ENCODE peak calls at places on chromosomes 5 and 9, in four cellular contexts. I is heart left ventricle, J is uterus, S is thyroid gland. Q is an unnamed sample.
A peak's percentile ranks its signal among the peaks of the same experiment; 100 is the strongest.

GRCh38 chr5:164065266-164065665 is 559.8 kb downstream of the MAT2B start:
- DNase-seq in I (no peak), J (no peak), S (no peak), Q (no peak)

GRCh38 chr9:5644522-5644921 is 15.6 kb downstream of the RIC1 start:
- DNase-seq in I (no peak), J (no peak), S (no peak), Q (no peak)

GRCh38 chr5:28328691-28329090 is 1290.3 kb upstream of the CDH9 start:
- DNase-seq in I (no peak), J (no peak), S (no peak), Q (no peak)

GRCh38 chr9:16543691-16544090 is 326.8 kb downstream of the BNC2 start:
- DNase-seq in I (no peak), J (no peak), S (no peak), Q (no peak)

GRCh38 chr5:32687167-32687831 is 23.8 kb upstream of the NPR3 start:
- DNase-seq in I (peak; percentile 70), J (no peak), S (peak; percentile 77), Q (no peak)

GRCh38 chr5:633521-633955 is 21.4 kb downstream of the CEP72 start:
- DNase-seq in I (no peak), J (no peak), S (no peak), Q (no peak)

GRCh38 chr9:130181645-130182044 is 9.4 kb downstream of the NCS1 start:
- DNase-seq in I (no peak), J (no peak), S (no peak), Q (no peak)

GRCh38 chr5:93343570-93343969 is 237.4 kb downstream of the NR2F1-AS1 start:
- DNase-seq in I (no peak), J (no peak), S (no peak), Q (no peak)

GRCh38 chr5:170006016-170006415 is 25.7 kb upstream of the INSYN2B start:
- DNase-seq in I (no peak), J (no peak), S (no peak), Q (no peak)

GRCh38 chr9:127050152-127050551 is 72.3 kb downstream of the ANGPTL2 start:
- DNase-seq in I (no peak), J (no peak), S (no peak), Q (no peak)

GRCh38 chr9:105251133-105251532 is 6.7 kb downstream of the SLC44A1 start:
- DNase-seq in I (no peak), J (no peak), S (no peak), Q (no peak)

GRCh38 chr5:35430381-35431162 is 187.1 kb upstream of the SPEF2 start:
- DNase-seq in I (no peak), J (no peak), S (no peak), Q (no peak)

GRCh38 chr5:14006823-14007510 is 62.5 kb upstream of the DNAH5 start:
- DNase-seq in I (no peak), J (no peak), S (no peak), Q (no peak)

GRCh38 chr9:94443039-94443722 is 111.7 kb upstream of the PCAT7 start:
- DNase-seq in I (no peak), J (no peak), S (no peak), Q (no peak)

GRCh38 chr5:32708949-32709348 is 2.2 kb upstream of the NPR3 start:
- DNase-seq in I (no peak), J (no peak), S (peak; percentile 44), Q (no peak)

GRCh38 chr5:56852228-56853000 is 37.1 kb downstream of the MAP3K1 start:
- DNase-seq in I (no peak), J (no peak), S (no peak), Q (no peak)

GRCh38 chr9:82354260-82354659 is 365.7 kb downstream of the SPATA31D1 start:
- DNase-seq in I (no peak), J (no peak), S (no peak), Q (no peak)

GRCh38 chr5:55407059-55407684 is 99.4 kb downstream of the MTREX start:
- DNase-seq in I (no peak), J (no peak), S (no peak), Q (no peak)

GRCh38 chr5:36768450-36768849 is 108.1 kb upstream of the NIPBL start:
- DNase-seq in I (no peak), J (no peak), S (no peak), Q (no peak)

GRCh38 chr5:170424629-170425028 is 35.5 kb upstream of the KCNMB1 start:
- DNase-seq in I (no peak), J (no peak), S (no peak), Q (no peak)

GRCh38 chr9:119044801-119045200 is 324.4 kb downstream of the BRINP1 start:
- DNase-seq in I (no peak), J (no peak), S (no peak), Q (no peak)

GRCh38 chr9:138112090-138112748 is 234.6 kb downstream of the CACNA1B start:
- DNase-seq in I (no peak), J (no peak), S (no peak), Q (no peak)

GRCh38 chr5:168324864-168325615 is 33.6 kb downstream of the WWC1 start:
- DNase-seq in I (no peak), J (no peak), S (no peak), Q (no peak)

GRCh38 chr5:108216890-108217289 is 165.0 kb downstream of the FBXL17 start:
- DNase-seq in I (no peak), J (no peak), S (no peak), Q (no peak)

GRCh38 chr9:14887149-14887548 is 23.1 kb downstream of the FREM1 start:
- DNase-seq in I (no peak), J (no peak), S (no peak), Q (no peak)

GRCh38 chr9:4235951-4236804 is 63.7 kb downstream of the GLIS3 start:
- DNase-seq in I (no peak), J (no peak), S (no peak), Q (no peak)

GRCh38 chr5:138990986-138991645 is 116.0 kb upstream of the LRRTM2 start:
- DNase-seq in I (no peak), J (no peak), S (no peak), Q (no peak)

GRCh38 chr5:965604-966344 is 42.8 kb upstream of the NKD2 start:
- DNase-seq in I (no peak), J (no peak), S (no peak), Q (no peak)

GRCh38 chr9:128391956-128392301 is 20.8 kb downstream of the URM1 start:
- DNase-seq in I (no peak), J (no peak), S (no peak), Q (no peak)

GRCh38 chr5:76604838-76605237 is 18.4 kb downstream of the F2RL2 start:
- DNase-seq in I (no peak), J (no peak), S (no peak), Q (no peak)

GRCh38 chr5:80238778-80239679 is 16.8 kb downstream of the SERINC5 start:
- DNase-seq in I (peak; percentile 71), J (peak; percentile 56), S (peak; percentile 77), Q (peak; percentile 72)

GRCh38 chr5:93421987-93422391 is 159.0 kb downstream of the NR2F1-AS1 start:
- DNase-seq in I (no peak), J (no peak), S (no peak), Q (no peak)

GRCh38 chr5:163567811-163568210 is 62.4 kb downstream of the MAT2B start:
- DNase-seq in I (no peak), J (no peak), S (no peak), Q (no peak)

GRCh38 chr5:74009502-74009901 is 383.5 kb downstream of the ARHGEF28 start:
- DNase-seq in I (no peak), J (no peak), S (no peak), Q (no peak)
- H3K9me3 ChIP-seq in I (no peaks in the 10 kb centered on the region), J (no peaks in the 10 kb centered on the region), S (no peaks in the 10 kb centered on the region), Q (no peaks in the 10 kb centered on the region)

DNA sequence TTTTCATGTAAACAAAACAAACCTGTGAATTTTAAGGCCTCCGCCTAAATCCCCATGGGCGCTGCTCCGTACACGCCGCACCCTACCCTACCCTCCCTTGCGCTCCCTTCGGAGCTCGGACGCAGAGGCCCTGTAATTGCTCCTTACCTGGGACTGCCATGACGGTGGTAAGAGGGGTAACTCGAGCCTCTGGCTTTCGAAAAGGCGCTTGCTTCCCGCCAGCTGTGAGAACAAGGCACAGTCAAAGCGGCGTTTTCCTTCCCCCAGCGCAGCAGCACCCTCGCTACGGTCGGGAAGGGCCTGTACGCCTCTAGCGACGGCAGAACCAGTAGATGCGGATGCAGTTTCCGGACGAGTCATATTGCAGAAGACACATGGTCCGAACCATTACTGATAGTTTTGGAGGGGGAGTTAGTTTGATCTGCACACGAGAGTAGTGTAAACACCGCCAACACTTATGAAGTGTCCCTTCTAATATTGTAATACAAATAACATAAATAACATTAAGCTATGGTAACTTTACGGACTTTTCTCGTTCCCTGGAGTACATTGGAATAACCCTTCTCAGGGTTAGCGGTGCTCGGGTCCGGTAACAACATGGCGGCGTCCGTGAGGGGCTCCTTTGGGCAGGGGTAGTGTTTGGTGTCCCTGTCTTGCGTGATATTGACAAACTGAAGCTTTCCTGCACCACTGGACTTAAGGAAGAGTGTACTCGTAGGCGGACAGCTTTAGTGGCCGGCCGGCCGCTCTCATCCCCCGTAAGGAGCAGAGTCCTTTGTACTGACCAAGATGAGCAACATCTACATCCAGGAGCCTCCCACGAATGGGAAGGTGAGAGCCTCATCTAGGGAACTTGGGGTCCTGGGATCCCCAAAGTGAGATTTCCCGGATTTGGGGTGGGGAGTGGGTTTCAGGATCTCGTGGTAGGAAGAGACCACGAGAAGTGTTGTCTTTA is at the start of the genes CWC27 and SREK1IP1:
- DNase-seq in I (peak; percentile 80), J (peak; percentile 74), S (peak; percentile 81), Q (peak; percentile 78)
- TF ChIP-seq CTCF in I (no peak), J (peak; percentile 34), S (peak; percentile 31), Q (peak; percentile 37)

GRCh38 chr9:133706651-133707050 is 31.5 kb downstream of the SARDH start:
- DNase-seq in I (no peak), J (no peak), S (no peak), Q (no peak)
- H3K9me3 ChIP-seq in I (no peaks in the 10 kb centered on the region), J (no peaks in the 10 kb centered on the region), S (no peaks in the 10 kb centered on the region), Q (no peaks in the 10 kb centered on the region)

GRCh38 chr9:38332625-38333024 is 59.9 kb upstream of the ALDH1B1 start:
- DNase-seq in I (no peak), J (no peak), S (no peak), Q (no peak)

GRCh38 chr9:38336341-38336740 is 56.2 kb upstream of the ALDH1B1 start:
- DNase-seq in I (no peak), J (no peak), S (no peak), Q (no peak)

GRCh38 chr9:38335686-38336085 is 56.8 kb upstream of the ALDH1B1 start:
- DNase-seq in I (no peak), J (no peak), S (no peak), Q (no peak)

GRCh38 chr9:38333047-38333446 is 59.5 kb upstream of the ALDH1B1 start:
- DNase-seq in I (no peak), J (no peak), S (no peak), Q (no peak)

DNA sequence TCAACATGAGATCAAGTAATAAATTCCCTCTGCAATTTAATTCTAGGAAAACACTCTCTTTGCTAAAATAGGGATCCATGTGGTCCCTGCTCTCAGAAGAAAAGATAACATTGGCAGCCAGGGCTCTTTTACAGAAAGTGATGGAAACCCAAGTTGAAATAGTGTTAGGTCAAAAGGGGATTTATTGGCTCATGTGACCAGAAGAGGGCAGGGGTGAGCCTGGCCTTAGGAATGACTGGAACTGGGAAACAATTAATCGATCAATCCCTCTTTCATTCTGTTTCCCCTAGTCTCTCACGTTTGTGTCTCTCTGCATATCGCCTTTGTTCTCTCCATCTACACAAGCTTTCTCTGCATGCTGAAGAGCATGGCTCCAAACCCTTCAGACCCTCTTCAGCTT is 58.3 kb upstream of the ALDH1B1 start:
- DNase-seq in I (no peak), J (no peak), S (no peak), Q (no peak)
- TF ChIP-seq CTCF in I (peak; percentile 23), J (no peak), S (peak; percentile 16), Q (peak; percentile 42)

GRCh38 chr5:43101491-43101890 is 19.2 kb upstream of the ZNF131 start:
- DNase-seq in I (no peak), J (no peak), S (no peak), Q (no peak)
- H3K9me3 ChIP-seq in I (no peaks in the 10 kb centered on the region), J (no peaks in the 10 kb centered on the region), S (no peaks in the 10 kb centered on the region), Q (no peaks in the 10 kb centered on the region)